ENCODE peak calls at places on chromosomes 2 and 18, in four cellular contexts. One of them, this sample, is unnamed.

GRCh38 chr18:48825101-48825745 is 125.5 kb downstream of the SMAD7 start:
- DNase-seq in fibroblast of lung: peak; percentile 68
- DNase-seq in GM12878: no peak
- DNase-seq in hepatocyte: no peak
- DNase-seq in this sample: peak; percentile 87

GRCh38 chr2:189018636-189019035 is 44.5 kb downstream of the COL3A1 start:
- DNase-seq in fibroblast of lung: peak; percentile 55
- DNase-seq in hepatocyte: no peak
- DNase-seq in GM12878: no peak
- DNase-seq in this sample: peak; percentile 58

GRCh38 chr2:160205511-160205910 is 5.4 kb upstream of the ITGB6 start:
- DNase-seq in fibroblast of lung: peak; percentile 99
- DNase-seq in GM12878: no peak
- DNase-seq in hepatocyte: peak; percentile 81
- DNase-seq in this sample: peak; percentile 84

GRCh38 chr2:237558918-237559645 is 7.3 kb upstream of the PRLH start:
- DNase-seq in fibroblast of lung: peak; percentile 63
- DNase-seq in GM12878: no peak
- DNase-seq in hepatocyte: peak; percentile 45
- DNase-seq in this sample: peak; percentile 92

GRCh38 chr2:14909795-14910194 is 277.3 kb downstream of the LRATD1 start:
- DNase-seq in fibroblast of lung: no peak
- DNase-seq in hepatocyte: no peak
- DNase-seq in GM12878: no peak
- DNase-seq in this sample: no peak

GRCh38 chr2:237236188-237236587 is 150.5 kb downstream of the COPS8 start:
- DNase-seq in hepatocyte: no peak
- DNase-seq in fibroblast of lung: peak; percentile 65
- DNase-seq in GM12878: no peak
- DNase-seq in this sample: no peak

GRCh38 chr18:77061946-77062517 is 70.6 kb downstream of the MBP start:
- DNase-seq in fibroblast of lung: no peak
- DNase-seq in GM12878: no peak
- DNase-seq in hepatocyte: no peak
- DNase-seq in this sample: peak; percentile 27

GRCh38 chr2:634670-635395 is 42.4 kb downstream of the TMEM18 start:
- DNase-seq in fibroblast of lung: no peak
- DNase-seq in GM12878: no peak
- DNase-seq in hepatocyte: peak; percentile 63
- DNase-seq in this sample: no peak

GRCh38 chr2:232523682-232524597 is 2.0 kb upstream of the CHRND start:
- DNase-seq in hepatocyte: peak; percentile 71
- DNase-seq in GM12878: no peak
- DNase-seq in fibroblast of lung: peak; percentile 28
- DNase-seq in this sample: peak; percentile 92

GRCh38 chr2:10784719-10785118 is 27.9 kb downstream of the PDIA6 start:
- DNase-seq in GM12878: no peak
- DNase-seq in fibroblast of lung: no peak
- DNase-seq in hepatocyte: no peak
- DNase-seq in this sample: peak; percentile 15

DNA sequence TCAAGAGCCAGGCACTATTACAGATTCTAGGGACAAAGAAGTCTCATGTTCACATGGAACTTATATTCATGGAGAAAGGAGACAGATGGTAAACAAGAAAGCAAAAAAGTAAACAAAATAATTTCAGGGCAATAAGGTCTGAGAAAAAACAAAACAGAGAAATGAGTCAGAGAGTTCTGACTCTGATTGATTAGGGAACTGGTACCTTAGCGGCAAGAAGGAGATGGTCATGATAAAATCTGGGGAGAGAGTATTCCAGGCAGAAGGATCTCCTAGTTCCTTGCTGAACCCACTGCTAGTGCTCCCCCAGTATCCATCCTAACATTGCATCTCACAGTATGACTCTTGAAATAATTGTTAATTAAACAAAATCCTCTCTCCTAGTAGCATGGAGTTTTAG is 161.8 kb upstream of the KLF7 start:
- DNase-seq in GM12878: no peak
- DNase-seq in hepatocyte: no peak
- DNase-seq in fibroblast of lung: no peak
- DNase-seq in this sample: no peak
- H4K20me1 ChIP-seq in GM12878: no peaks in the 10 kb centered on the region
- H4K20me1 ChIP-seq in hepatocyte: no peaks in the 10 kb centered on the region
- H4K20me1 ChIP-seq in fibroblast of lung: no peaks in the 10 kb centered on the region
- H4K20me1 ChIP-seq in this sample: no peaks in the 10 kb centered on the region

DNA sequence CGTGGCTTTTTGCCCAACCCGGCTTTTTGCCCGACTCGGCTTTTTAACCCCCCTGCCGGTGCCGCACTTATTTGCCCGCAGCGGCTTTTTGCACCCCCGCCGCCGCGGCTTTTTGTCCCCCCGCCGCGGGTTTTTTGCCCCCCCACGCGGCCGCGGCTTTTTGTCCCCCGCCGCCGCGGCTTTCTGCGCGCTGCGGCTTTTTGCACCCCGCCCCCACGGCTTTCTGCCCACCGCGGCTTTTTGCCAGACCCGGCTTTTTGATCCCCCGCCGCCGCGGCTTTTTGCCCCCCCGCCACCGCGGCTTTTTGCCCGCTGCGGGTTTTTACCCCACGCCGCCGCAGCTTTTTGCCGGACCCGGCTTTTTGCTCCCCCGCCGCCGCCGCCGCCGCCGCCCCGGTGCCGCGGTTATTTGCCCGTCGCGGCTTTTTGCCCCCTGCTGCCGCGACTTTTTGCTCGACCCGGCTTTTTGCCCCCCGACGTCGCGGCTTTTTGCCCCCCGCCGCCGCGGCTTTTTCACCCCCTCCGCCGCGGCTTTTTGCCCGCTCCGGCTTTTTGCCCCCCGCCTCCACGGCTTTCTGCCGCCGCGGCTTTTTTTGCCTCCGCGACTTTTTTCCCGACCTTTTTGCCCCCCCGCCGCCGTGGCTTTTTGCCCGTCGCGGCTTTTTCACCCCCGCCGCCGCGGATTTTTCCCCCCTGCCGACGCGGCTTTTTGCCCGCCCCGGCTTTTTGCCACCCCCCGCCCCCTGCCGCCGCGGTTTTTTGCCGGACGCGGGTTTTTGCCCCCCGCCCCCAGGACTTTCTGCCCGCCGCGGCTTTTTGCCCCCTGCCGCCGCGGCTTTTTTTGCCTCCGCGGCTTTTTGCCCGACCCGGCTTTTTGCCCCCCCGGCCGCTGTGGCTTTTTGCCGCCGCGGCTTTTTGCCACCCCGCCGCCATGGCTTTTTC is 2786.5 kb downstream of the RPIA start:
- DNase-seq in hepatocyte: peak; percentile 46
- DNase-seq in fibroblast of lung: peak; percentile 14
- DNase-seq in GM12878: no peak
- DNase-seq in this sample: peak; percentile 79
- H2AFZ ChIP-seq in hepatocyte: no peak overlapping the region
- H2AFZ ChIP-seq in fibroblast of lung: no peak overlapping the region
- H2AFZ ChIP-seq in GM12878: no peak overlapping the region
- H2AFZ ChIP-seq in this sample: no peak overlapping the region

GRCh38 chr2:195592101-195592500 is 64.9 kb upstream of the SLC39A10 start:
- DNase-seq in GM12878: no peak
- DNase-seq in hepatocyte: no peak
- DNase-seq in fibroblast of lung: no peak
- DNase-seq in this sample: no peak

GRCh38 chr2:195594248-195594647 is 62.8 kb upstream of the SLC39A10 start:
- DNase-seq in GM12878: no peak
- DNase-seq in fibroblast of lung: no peak
- DNase-seq in hepatocyte: no peak
- DNase-seq in this sample: no peak

GRCh38 chr2:195596840-195597239 is 60.2 kb upstream of the SLC39A10 start:
- DNase-seq in GM12878: no peak
- DNase-seq in fibroblast of lung: no peak
- DNase-seq in hepatocyte: no peak
- DNase-seq in this sample: no peak

GRCh38 chr2:195595825-195596224 is 61.2 kb upstream of the SLC39A10 start:
- DNase-seq in hepatocyte: no peak
- DNase-seq in fibroblast of lung: no peak
- DNase-seq in GM12878: no peak
- DNase-seq in this sample: no peak

DNA sequence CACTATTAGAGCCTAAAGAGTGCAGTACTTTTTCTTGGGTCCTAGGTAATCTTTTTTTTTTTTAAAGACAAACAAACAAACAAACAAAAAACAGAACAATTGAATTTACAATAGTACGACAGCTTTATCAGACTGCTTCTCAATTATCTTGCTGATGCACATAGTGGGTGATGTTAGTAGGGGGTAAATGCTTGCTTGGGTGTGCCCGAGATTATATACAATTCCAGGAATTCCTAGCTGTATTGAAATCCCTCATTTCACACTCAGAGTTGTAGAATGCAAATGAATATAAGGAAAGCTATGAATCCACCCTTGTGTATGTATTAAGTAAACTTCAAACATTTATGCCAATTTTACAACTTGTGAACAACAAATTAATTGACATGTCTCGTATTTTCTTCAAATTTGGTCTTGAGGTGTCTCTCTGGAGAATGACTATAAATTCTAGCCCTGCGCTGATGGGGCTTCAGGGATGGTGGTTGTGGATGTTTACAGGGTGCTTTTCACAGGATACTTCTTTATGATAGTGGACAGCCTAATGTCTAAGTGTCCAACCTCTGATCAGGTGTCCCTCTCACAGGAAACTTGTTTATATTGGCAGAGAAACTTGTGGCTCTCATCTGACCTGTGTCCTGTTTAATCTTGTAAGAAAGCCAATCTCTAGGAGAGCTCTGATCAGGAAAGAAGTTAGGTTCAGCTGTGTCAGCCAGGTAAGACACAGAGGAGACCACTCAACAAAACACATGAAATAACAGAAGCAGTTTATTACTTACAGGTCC is 61.9 kb upstream of the SLC39A10 start:
- DNase-seq in fibroblast of lung: no peak
- DNase-seq in hepatocyte: no peak
- DNase-seq in GM12878: no peak
- DNase-seq in this sample: no peak
- H3K27ac ChIP-seq in fibroblast of lung: no peak overlapping the region
- H3K27ac ChIP-seq in hepatocyte: no peak overlapping the region
- H3K27ac ChIP-seq in GM12878: no peak overlapping the region
- H3K27ac ChIP-seq in this sample: no peak overlapping the region

GRCh38 chr2:223929575-223930001 is 15.5 kb downstream of the WDFY1 start:
- DNase-seq in hepatocyte: no peak
- DNase-seq in GM12878: no peak
- DNase-seq in fibroblast of lung: no peak
- DNase-seq in this sample: no peak
- H4K20me1 ChIP-seq in hepatocyte: peaks cover 43% of the 10 kb centered on the region
- H4K20me1 ChIP-seq in GM12878: no peaks in the 10 kb centered on the region
- H4K20me1 ChIP-seq in fibroblast of lung: no peaks in the 10 kb centered on the region
- H4K20me1 ChIP-seq in this sample: peaks cover 51% of the 10 kb centered on the region

GRCh38 chr2:185583058-185583816 is 155.4 kb upstream of the FSIP2 start:
- DNase-seq in fibroblast of lung: peak; percentile 91
- DNase-seq in GM12878: no peak
- DNase-seq in hepatocyte: no peak
- DNase-seq in this sample: peak; percentile 3
- H2AFZ ChIP-seq in fibroblast of lung: no peak overlapping the region
- H2AFZ ChIP-seq in GM12878: no peak overlapping the region
- H2AFZ ChIP-seq in hepatocyte: no peak overlapping the region
- H2AFZ ChIP-seq in this sample: no peak overlapping the region

DNA sequence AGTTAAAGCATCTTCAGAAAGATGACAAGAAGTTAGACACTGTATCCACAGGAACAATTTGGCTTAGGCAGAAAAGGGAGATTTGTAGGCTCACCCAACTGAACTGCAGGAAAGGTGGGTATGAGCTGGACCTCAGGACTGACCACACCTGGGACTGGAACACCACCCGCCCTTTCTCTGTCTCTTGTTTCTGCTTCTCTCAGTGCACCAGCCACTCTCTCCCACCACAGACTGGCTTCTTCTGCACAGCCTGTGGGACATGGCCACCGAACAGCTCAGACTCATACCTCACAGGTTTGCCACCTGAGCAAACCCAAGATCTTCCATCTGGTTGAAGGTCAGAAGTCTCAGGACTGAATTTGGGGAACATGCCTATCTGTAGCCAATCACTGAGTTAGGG is 14.2 kb upstream of the MALT1 start:
- DNase-seq in GM12878: no peak
- DNase-seq in hepatocyte: no peak
- DNase-seq in fibroblast of lung: no peak
- DNase-seq in this sample: no peak
- H3K27ac ChIP-seq in GM12878: peak overlapping the region; percentile 94
- H3K27ac ChIP-seq in hepatocyte: no peak overlapping the region
- H3K27ac ChIP-seq in fibroblast of lung: no peak overlapping the region
- H3K27ac ChIP-seq in this sample: no peak overlapping the region